ENCODE peak calls at places on chromosomes 2 and 18, in four cellular contexts. One of them, this sample, is unnamed.

GRCh38 chr2:237692601-237693079 is 65.3 kb downstream of the LRRFIP1 start:
- DNase-seq in SW480: peak; percentile 29
- DNase-seq in Right ventricle myocardium superior: peak; percentile 66
- DNase-seq in AG04450: no peak
- DNase-seq in this sample: no peak

GRCh38 chr2:145044506-145044905 is 524.6 kb upstream of the ZEB2 start:
- DNase-seq in SW480: no peak
- DNase-seq in Right ventricle myocardium superior: no peak
- DNase-seq in AG04450: no peak
- DNase-seq in this sample: no peak

GRCh38 chr2:53635681-53636080 is 131.9 kb upstream of the CHAC2 start:
- DNase-seq in SW480: no peak
- DNase-seq in Right ventricle myocardium superior: no peak
- DNase-seq in AG04450: no peak
- DNase-seq in this sample: no peak

GRCh38 chr18:7927119-7927518 is 360.0 kb downstream of the PTPRM start:
- DNase-seq in SW480: no peak
- DNase-seq in Right ventricle myocardium superior: no peak
- DNase-seq in AG04450: no peak
- DNase-seq in this sample: no peak

GRCh38 chr2:72173640-72174321 is 26.1 kb upstream of the CYP26B1 start:
- DNase-seq in SW480: no peak
- DNase-seq in Right ventricle myocardium superior: no peak
- DNase-seq in AG04450: no peak
- DNase-seq in this sample: no peak

GRCh38 chr2:108612514-108613183 is 78.4 kb downstream of the LIMS1 start:
- DNase-seq in SW480: no peak
- DNase-seq in Right ventricle myocardium superior: no peak
- DNase-seq in AG04450: no peak
- DNase-seq in this sample: no peak

GRCh38 chr2:200479617-200480292 is 30.1 kb downstream of the KCTD18 start:
- DNase-seq in SW480: no peak
- DNase-seq in Right ventricle myocardium superior: no peak
- DNase-seq in AG04450: peak; percentile 54
- DNase-seq in this sample: peak; percentile 29

GRCh38 chr18:35282353-35282752 is 7.7 kb downstream of the ZSCAN30 start:
- DNase-seq in SW480: no peak
- DNase-seq in Right ventricle myocardium superior: no peak
- DNase-seq in AG04450: peak; percentile 75
- DNase-seq in this sample: peak; percentile 50

GRCh38 chr2:14855751-14856150 is 223.2 kb downstream of the LRATD1 start:
- DNase-seq in SW480: no peak
- DNase-seq in Right ventricle myocardium superior: no peak
- DNase-seq in AG04450: no peak
- DNase-seq in this sample: no peak

GRCh38 chr2:5520352-5520996 is 171.7 kb upstream of the SOX11 start:
- DNase-seq in SW480: peak; percentile 68
- DNase-seq in Right ventricle myocardium superior: peak; percentile 50
- DNase-seq in AG04450: peak; percentile 6
- DNase-seq in this sample: no peak

GRCh38 chr2:62409442-62409841 is 96.6 kb downstream of the TMEM17 start:
- DNase-seq in SW480: no peak
- DNase-seq in Right ventricle myocardium superior: no peak
- DNase-seq in AG04450: no peak
- DNase-seq in this sample: no peak

GRCh38 chr2:85758361-85759256 is 4.8 kb downstream of the ATOH8 start:
- DNase-seq in SW480: no peak
- DNase-seq in Right ventricle myocardium superior: peak; percentile 49
- DNase-seq in AG04450: no peak
- DNase-seq in this sample: no peak

GRCh38 chr18:35478520-35479435 is 19.0 kb downstream of the INO80C start:
- DNase-seq in SW480: peak; percentile 95
- DNase-seq in Right ventricle myocardium superior: no peak
- DNase-seq in AG04450: no peak
- DNase-seq in this sample: peak; percentile 75

GRCh38 chr2:112750560-112750843 is 13.9 kb downstream of the CKAP2L start:
- DNase-seq in SW480: no peak
- DNase-seq in Right ventricle myocardium superior: no peak
- DNase-seq in AG04450: no peak
- DNase-seq in this sample: no peak

GRCh38 chr2:226118471-226119429 is 680.9 kb downstream of the IRS1 start:
- DNase-seq in SW480: peak; percentile 69
- DNase-seq in Right ventricle myocardium superior: peak; percentile 36
- DNase-seq in AG04450: peak; percentile 68
- DNase-seq in this sample: peak; percentile 90

GRCh38 chr2:50509852-50510251 is 522.1 kb downstream of the NRXN1 start:
- DNase-seq in SW480: no peak
- DNase-seq in Right ventricle myocardium superior: no peak
- DNase-seq in AG04450: no peak
- DNase-seq in this sample: no peak

GRCh38 chr2:157492189-157492773 is 48.4 kb upstream of the CYTIP start:
- DNase-seq in SW480: peak; percentile 65
- DNase-seq in Right ventricle myocardium superior: peak; percentile 56
- DNase-seq in AG04450: peak; percentile 34
- DNase-seq in this sample: peak; percentile 54

GRCh38 chr18:14948163-14948540 is 200.2 kb downstream of the ANKRD30B start:
- DNase-seq in SW480: no peak
- DNase-seq in Right ventricle myocardium superior: no peak
- DNase-seq in AG04450: no peak
- DNase-seq in this sample: no peak

GRCh38 chr18:79590191-79591039 is 89.2 kb upstream of the CTDP1 start:
- DNase-seq in SW480: no peak
- DNase-seq in Right ventricle myocardium superior: peak; percentile 46
- DNase-seq in AG04450: no peak
- DNase-seq in this sample: no peak

GRCh38 chr2:2112416-2113131 is 218.5 kb downstream of the MYT1L start:
- DNase-seq in SW480: no peak
- DNase-seq in Right ventricle myocardium superior: no peak
- DNase-seq in AG04450: no peak
- DNase-seq in this sample: no peak

GRCh38 chr2:7765236-7765635 is 848.0 kb downstream of the RNF144A start:
- DNase-seq in SW480: no peak
- DNase-seq in Right ventricle myocardium superior: no peak
- DNase-seq in AG04450: no peak
- DNase-seq in this sample: no peak

GRCh38 chr2:50448556-50448955 is 583.4 kb downstream of the NRXN1 start:
- DNase-seq in SW480: no peak
- DNase-seq in Right ventricle myocardium superior: no peak
- DNase-seq in AG04450: no peak
- DNase-seq in this sample: no peak